ENCODE peak calls at places on chromosomes 3 and 15, in four cellular contexts. M is GM12878, H is HEK293T, S is SK-N-SH. L is an unnamed sample.

GRCh38 chr15:42364529-42364928 is 5.2 kb downstream of the CAPN3 start:
- DNase-seq in M (no peak), H (no peak), S (no peak), L (no peak)

GRCh38 chr3:45368382-45368781 is 20.0 kb upstream of the LARS2 start:
- DNase-seq in M (no peak), H (no peak), S (no peak), L (no peak)

GRCh38 chr3:94972066-94972465 is 909.2 kb downstream of the NSUN3 start:
- DNase-seq in M (no peak), H (no peak), S (no peak), L (no peak)

GRCh38 chr3:101913173-101913572 is 63.9 kb downstream of the NFKBIZ start:
- DNase-seq in M (no peak), H (no peak), S (no peak), L (no peak)

GRCh38 chr3:2599471-2599870 is 500.8 kb downstream of the CNTN4 start:
- DNase-seq in M (no peak), H (no peak), S (no peak), L (no peak)

GRCh38 chr3:156359337-156359736 is 195.6 kb downstream of the SSR3 start:
- DNase-seq in M (no peak), H (no peak), S (no peak), L (no peak)

GRCh38 chr3:30324587-30324986 is 281.8 kb upstream of the TGFBR2 start:
- DNase-seq in M (no peak), H (peak; percentile 26), S (no peak), L (no peak)

GRCh38 chr3:95789111-95789510 is 1025.3 kb upstream of the EPHA6 start:
- DNase-seq in M (no peak), H (no peak), S (no peak), L (no peak)

GRCh38 chr3:126522363-126522788 is 1.6 kb upstream of the CHST13 start:
- DNase-seq in M (no peak), H (peak; percentile 80), S (peak; percentile 88), L (peak; percentile 60)

GRCh38 chr3:58189691-58190090 is 21.1 kb downstream of the DNASE1L3 start:
- DNase-seq in M (no peak), H (no peak), S (no peak), L (no peak)

GRCh38 chr3:195003006-195003892 is 267.7 kb downstream of the XXYLT1 start:
- DNase-seq in M (no peak), H (no peak), S (no peak), L (no peak)

GRCh38 chr15:89077750-89078149 is 10.5 kb upstream of the ABHD2 start:
- DNase-seq in M (no peak), H (no peak), S (no peak), L (no peak)

GRCh38 chr3:52774066-52774713 is 3.2 kb upstream of the ITIH1 start:
- DNase-seq in M (no peak), H (no peak), S (no peak), L (no peak)
- TF ChIP-seq FOXM1 in M (no peak), H (no peak), S (no peak), L (no peak)

DNA sequence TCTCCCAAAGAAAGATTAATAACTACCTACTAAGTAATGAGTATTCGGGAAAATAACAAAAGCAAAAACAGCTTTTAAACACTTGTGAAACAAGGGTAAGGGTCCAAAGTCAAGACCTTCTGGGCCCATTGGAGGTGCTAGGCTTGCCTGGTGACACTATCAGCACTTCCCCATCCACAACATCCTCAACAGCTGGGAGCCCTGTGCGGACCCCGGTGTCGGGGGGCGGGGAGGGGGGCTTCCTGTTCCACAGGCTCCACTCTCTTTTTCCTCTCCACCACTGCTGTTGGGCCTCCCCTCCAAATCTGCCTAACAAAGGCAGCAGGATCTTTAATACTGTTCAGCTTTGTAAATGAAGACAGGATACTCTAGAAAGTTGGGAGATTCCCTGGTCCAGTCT is 21.6 kb downstream of the NGRN start:
- DNase-seq in M (no peak), H (no peak), S (no peak), L (no peak)
- TF ChIP-seq FOXM1 in M (no peak), H (no peak), S (no peak), L (no peak)

GRCh38 chr3:52394751-52395502 is 50.0 kb downstream of the SEMA3G start:
- DNase-seq in M (no peak), H (no peak), S (no peak), L (no peak)
- TF ChIP-seq FOXM1 in M (no peak), H (no peak), S (no peak), L (no peak)

GRCh38 chr3:107001635-107002034 is 375.6 kb upstream of the CCDC54 start:
- DNase-seq in M (no peak), H (no peak), S (no peak), L (no peak)
- TF ChIP-seq FOXM1 in M (no peak), H (no peak), S (no peak), L (no peak)

DNA sequence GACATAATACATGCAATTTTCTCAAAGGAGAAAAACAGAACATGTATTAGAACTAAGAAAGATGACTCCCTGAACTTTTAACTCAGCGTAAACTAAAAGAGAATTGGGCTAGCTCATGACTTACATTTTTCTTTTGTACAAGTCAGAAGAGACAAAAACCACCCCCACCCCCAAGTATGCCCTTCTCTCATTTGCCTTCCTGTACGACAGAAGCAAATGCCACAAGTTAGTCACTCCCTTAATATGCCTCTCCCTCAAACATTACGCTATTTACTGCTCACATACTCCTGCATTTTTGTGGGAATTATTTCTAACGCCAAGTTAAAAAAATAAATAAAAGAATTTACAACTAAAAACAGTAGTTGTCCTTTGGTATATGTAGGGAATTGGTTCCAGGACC is 22.0 kb downstream of the CPEB1 start:
- DNase-seq in M (no peak), H (no peak), S (no peak), L (no peak)
- TF ChIP-seq FOXM1 in M (no peak), H (no peak), S (no peak), L (no peak)

GRCh38 chr15:68315495-68316007 is 38.0 kb downstream of the FEM1B start:
- DNase-seq in M (no peak), H (no peak), S (no peak), L (no peak)
- TF ChIP-seq FOXM1 in M (no peak), H (no peak), S (no peak), L (no peak)

DNA sequence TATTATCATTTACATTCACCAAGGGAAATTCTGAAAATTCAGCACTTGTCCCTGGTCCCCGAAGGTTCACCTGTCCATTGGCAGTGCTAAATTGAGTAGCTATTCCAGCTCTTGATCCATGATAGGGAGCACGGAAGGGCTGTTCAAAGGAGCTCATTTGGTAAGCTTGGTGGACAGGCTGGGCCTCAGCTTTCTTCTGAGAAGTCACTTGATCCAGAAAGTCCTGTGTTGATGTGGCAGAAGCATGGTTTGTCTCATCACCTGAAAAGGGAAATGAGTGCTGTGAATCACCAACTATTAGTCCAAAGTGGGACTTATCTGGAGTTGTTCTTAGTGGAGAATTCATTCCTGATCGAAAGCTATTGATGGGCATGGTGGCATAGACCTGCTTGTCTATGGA is 19.8 kb upstream of the SLC12A8 start:
- DNase-seq in M (no peak), H (no peak), S (no peak), L (no peak)
- TF ChIP-seq FOXM1 in M (no peak), H (no peak), S (no peak), L (no peak)

GRCh38 chr3:78580691-78581090 is 1187.1 kb downstream of the ROBO1 start:
- DNase-seq in M (no peak), H (no peak), S (no peak), L (no peak)
- TF ChIP-seq FOXM1 in M (no peak), H (no peak), S (no peak), L (no peak)